ENCODE peak calls at places on chromosomes 16 and 17, in four cellular contexts. G is GM12878, T is K562, Z is HL-60. B is an unnamed sample.

GRCh38 chr17:80872999-80873951 is 118.4 kb upstream of the CHMP6 start:
- DNase-seq in G (no peak), T (no peak), Z (no peak), B (no peak)

GRCh38 chr16:79769320-79770243 is 169.0 kb upstream of the MAF start:
- DNase-seq in G (no peak), T (peak; percentile 16), Z (no peak), B (no peak)

GRCh38 chr17:61833536-61834203 is 29.7 kb downstream of the BRIP1 start:
- DNase-seq in G (no peak), T (no peak), Z (no peak), B (no peak)

GRCh38 chr16:65494080-65494479 is 372.2 kb upstream of the CDH11 start:
- DNase-seq in G (no peak), T (no peak), Z (no peak), B (no peak)

GRCh38 chr16:85313541-85314208 is 201.4 kb upstream of the CIBAR2 start:
- DNase-seq in G (no peak), T (no peak), Z (no peak), B (no peak)

GRCh38 chr17:45963258-45963657 is 35.8 kb upstream of the STH start:
- DNase-seq in G (no peak), T (no peak), Z (no peak), B (no peak)

GRCh38 chr16:9256196-9256595 is 164.8 kb downstream of the HAPSTR1 start:
- DNase-seq in G (no peak), T (peak; percentile 60), Z (no peak), B (peak; percentile 39)

GRCh38 chr17:41910701-41911391 is 7.9 kb downstream of the ACLY start:
- DNase-seq in G (no peak), T (no peak), Z (no peak), B (no peak)

GRCh38 chr16:57386381-57386951 is 14.2 kb downstream of the CX3CL1 start:
- DNase-seq in G (no peak), T (no peak), Z (no peak), B (no peak)

GRCh38 chr16:75288596-75289120 is 37.2 kb upstream of the BCAR1 start:
- DNase-seq in G (peak; percentile 55), T (no peak), Z (peak; percentile 86), B (no peak)

GRCh38 chr16:82735176-82735575 is 108.4 kb downstream of the CDH13 start:
- DNase-seq in G (no peak), T (no peak), Z (no peak), B (no peak)

GRCh38 chr17:17849147-17849820 is 12.5 kb upstream of the SREBF1 start:
- DNase-seq in G (peak; percentile 55), T (peak; percentile 55), Z (no peak), B (no peak)

GRCh38 chr16:88338896-88339295 is 43.9 kb upstream of the ZNF469 start:
- DNase-seq in G (no peak), T (no peak), Z (no peak), B (no peak)

GRCh38 chr17:47934856-47935255 is 6.5 kb upstream of the PNPO start:
- DNase-seq in G (no peak), T (no peak), Z (no peak), B (no peak)

GRCh38 chr16:30858829-30859423 is 35.0 kb downstream of the BCL7C start:
- DNase-seq in G (no peak), T (no peak), Z (no peak), B (no peak)

GRCh38 chr16:89827383-89828198 is 684 bp upstream of the SPIRE2 start:
- DNase-seq in G (no peak), T (peak; percentile 42), Z (no peak), B (no peak)

GRCh38 chr16:88320947-88321634 is 61.7 kb upstream of the ZNF469 start:
- DNase-seq in G (no peak), T (peak; percentile 76), Z (no peak), B (no peak)

GRCh38 chr16:46961373-46962353 is 11.8 kb downstream of the DNAJA2 start:
- DNase-seq in G (no peak), T (no peak), Z (peak; percentile 73), B (peak; percentile 24)

GRCh38 chr16:1743376-1744337 is 27.7 kb downstream of the NME3 start:
- DNase-seq in G (no peak), T (no peak), Z (no peak), B (no peak)

GRCh38 chr17:7838291-7839075 is 4.5 kb downstream of the KDM6B start:
- DNase-seq in G (no peak), T (peak; percentile 46), Z (no peak), B (no peak)

GRCh38 chr17:20105539-20106291 is 96.6 kb downstream of the SPECC1 start:
- DNase-seq in G (no peak), T (no peak), Z (no peak), B (no peak)

GRCh38 chr17:31078290-31078689 is 16.5 kb upstream of the NF1 start:
- DNase-seq in G (no peak), T (peak; percentile 52), Z (no peak), B (no peak)

GRCh38 chr17:31663576-31663975 is 195.5 kb downstream of the COPRS start:
- DNase-seq in G (no peak), T (no peak), Z (no peak), B (no peak)

GRCh38 chr17:82551779-82552457 is 32.4 kb downstream of the FOXK2 start:
- DNase-seq in G (no peak), T (peak; percentile 84), Z (peak; percentile 54), B (peak; percentile 87)

GRCh38 chr17:27654654-27655524 is 23.9 kb downstream of the LGALS9 start:
- DNase-seq in G (peak; percentile 25), T (peak; percentile 91), Z (peak; percentile 79), B (peak; percentile 93)

GRCh38 chr17:37054894-37055293 is 106.1 kb downstream of the AATF start:
- DNase-seq in G (no peak), T (no peak), Z (no peak), B (no peak)

GRCh38 chr17:37060094-37060493 is 111.3 kb downstream of the AATF start:
- DNase-seq in G (no peak), T (no peak), Z (no peak), B (no peak)

GRCh38 chr17:37060966-37061365 is 112.2 kb downstream of the AATF start:
- DNase-seq in G (no peak), T (no peak), Z (no peak), B (no peak)

GRCh38 chr17:37055511-37055910 is 106.8 kb downstream of the AATF start:
- DNase-seq in G (no peak), T (no peak), Z (no peak), B (no peak)

GRCh38 chr17:37056622-37057021 is 107.9 kb downstream of the AATF start:
- DNase-seq in G (no peak), T (no peak), Z (no peak), B (no peak)
- TF ChIP-seq SPI1 in G (no peak), T (no peak), Z (no peak), B (no peak)

GRCh38 chr17:38742431-38743308 is 5.5 kb downstream of the PCGF2 start:
- DNase-seq in G (no peak), T (no peak), Z (no peak), B (no peak)
- TF ChIP-seq SPI1 in G (no peak), T (no peak), Z (no peak), B (no peak)

GRCh38 chr17:6305613-6306360 is 129.1 kb downstream of the AIPL1 start:
- DNase-seq in G (no peak), T (no peak), Z (no peak), B (no peak)

GRCh38 chr17:6304894-6305612 is 129.9 kb downstream of the AIPL1 start:
- DNase-seq in G (no peak), T (no peak), Z (no peak), B (no peak)

GRCh38 chr17:6299275-6299674 is 135.6 kb downstream of the AIPL1 start:
- DNase-seq in G (no peak), T (no peak), Z (no peak), B (no peak)

GRCh38 chr17:6306820-6307219 is 128.1 kb downstream of the AIPL1 start:
- DNase-seq in G (no peak), T (no peak), Z (no peak), B (no peak)

GRCh38 chr17:6303664-6304063 is 131.3 kb downstream of the AIPL1 start:
- DNase-seq in G (no peak), T (peak; percentile 17), Z (no peak), B (no peak)
- TF ChIP-seq SPI1 in G (no peak), T (no peak), Z (no peak), B (no peak)

GRCh38 chr16:20826039-20826566 is 19.8 kb downstream of the REXO5 start:
- DNase-seq in G (no peak), T (peak; percentile 46), Z (no peak), B (no peak)

GRCh38 chr16:20833081-20833480 is 26.8 kb downstream of the REXO5 start:
- DNase-seq in G (no peak), T (no peak), Z (no peak), B (no peak)

GRCh38 chr16:20830372-20830771 is 24.0 kb downstream of the REXO5 start:
- DNase-seq in G (no peak), T (no peak), Z (no peak), B (no peak)
- TF ChIP-seq SPI1 in G (no peak), T (no peak), Z (no peak), B (no peak)

GRCh38 chr16:66858740-66859396 is 14.7 kb downstream of the CA7 start:
- DNase-seq in G (no peak), T (peak; percentile 8), Z (no peak), B (no peak)
- TF ChIP-seq SPI1 in G (no peak), T (no peak), Z (no peak), B (no peak)

GRCh38 chr17:5516060-5516792 is 29.9 kb downstream of the MIS12 start:
- DNase-seq in G (no peak), T (no peak), Z (no peak), B (no peak)
- TF ChIP-seq SPI1 in G (no peak), T (no peak), Z (no peak), B (no peak)

B was measured in GM12891.